ENCODE peak calls at places on chromosomes 7 and 10, in seven cellular contexts. J is breast epithelium, Z is cardiac muscle cell, H is GM23248, E is SJCRH30, R is AG04450, K is testis. Y is an unnamed sample.

GRCh38 chr7:94452257-94452656 is 57.4 kb upstream of the CASD1 start:
- DNase-seq in H (no peak), R (no peak), K (no peak), J (no peak), E (peak; percentile 58), Z (no peak), Y (no peak)

GRCh38 chr7:112286294-112287086 is 80.0 kb downstream of the ZNF277 start:
- DNase-seq in K (no peak), R (no peak), Z (peak; percentile 8), H (no peak), E (peak; percentile 88), J (no peak), Y (peak; percentile 28)

GRCh38 chr7:43511769-43512515 is 71.0 kb upstream of the STK17A start:
- DNase-seq in K (no peak), R (no peak), Z (no peak), J (no peak), H (no peak), E (no peak), Y (no peak)

GRCh38 chr10:109886788-109887155 is 36.5 kb downstream of the XPNPEP1 start:
- DNase-seq in J (no peak), K (no peak), Z (no peak), E (no peak), H (no peak), R (no peak), Y (no peak)

GRCh38 chr7:101606176-101606923 is 22.7 kb downstream of the MYL10 start:
- DNase-seq in Z (no peak), J (no peak), H (no peak), R (no peak), K (no peak), E (no peak), Y (no peak)

GRCh38 chr7:92781117-92781720 is 55.2 kb downstream of the CDK6 start:
- DNase-seq in K (peak; percentile 33), R (no peak), Z (peak; percentile 71), E (peak; percentile 57), H (no peak), J (no peak), Y (peak; percentile 85)

GRCh38 chr10:5983813-5984212 is 6.5 kb upstream of the IL15RA start:
- DNase-seq in Z (no peak), H (no peak), E (no peak), J (no peak), K (no peak), R (no peak), Y (no peak)

GRCh38 chr10:130358981-130359650 is 222.9 kb downstream of the GLRX3 start:
- DNase-seq in Z (no peak), R (no peak), E (no peak), K (no peak), H (no peak), J (no peak), Y (no peak)

GRCh38 chr10:127243490-127244272 is 47.3 kb upstream of the INSYN2A start:
- DNase-seq in J (no peak), Z (peak; percentile 52), H (peak; percentile 44), R (no peak), E (peak; percentile 23), K (peak; percentile 62), Y (peak; percentile 41)

GRCh38 chr10:4195214-4195613 is 410.2 kb upstream of the KLF6 start:
- DNase-seq in H (peak; percentile 64), R (peak; percentile 20), J (no peak), K (no peak), E (no peak), Z (no peak), Y (no peak)

GRCh38 chr7:116465125-116465524 is 34.4 kb upstream of the CAV2 start:
- DNase-seq in K (no peak), Z (no peak), J (no peak), E (no peak), R (no peak), H (no peak), Y (no peak)

GRCh38 chr10:125193306-125193877 is 33.0 kb upstream of the CTBP2 start:
- DNase-seq in R (no peak), K (no peak), Z (no peak), J (no peak), H (no peak), E (no peak), Y (no peak)

GRCh38 chr7:46071601-46072000 is 150.5 kb upstream of the IGFBP3 start:
- DNase-seq in K (no peak), Z (peak; percentile 31), R (no peak), E (no peak), H (peak; percentile 34), J (no peak), Y (no peak)

GRCh38 chr7:158388928-158389327 is 198.7 kb downstream of the PTPRN2 start:
- DNase-seq in E (no peak), Z (no peak), R (no peak), H (no peak), J (no peak), K (no peak), Y (no peak)

GRCh38 chr7:151053091-151053490 is 4.6 kb downstream of the CDK5 start:
- DNase-seq in H (no peak), Z (no peak), J (no peak), E (no peak), R (no peak), K (no peak), Y (no peak)

GRCh38 chr7:24971333-24972165 is 8.4 kb downstream of the OSBPL3 start:
- DNase-seq in H (peak; percentile 90), R (peak; percentile 85), K (no peak), E (peak; percentile 89), J (peak; percentile 24), Z (peak; percentile 82), Y (peak; percentile 52)

GRCh38 chr7:30755384-30756154 is 3.6 kb downstream of the INMT start:
- DNase-seq in R (no peak), H (no peak), E (no peak), K (peak; percentile 69), Z (peak; percentile 85), J (no peak), Y (peak; percentile 87)

GRCh38 chr7:42217053-42217452 is 20.0 kb downstream of the GLI3 start:
- DNase-seq in Z (no peak), R (no peak), J (no peak), K (no peak), E (no peak), H (no peak), Y (no peak)

GRCh38 chr10:17470246-17470645 is 15.9 kb upstream of the ST8SIA6 start:
- DNase-seq in K (no peak), E (no peak), R (no peak), H (no peak), J (no peak), Z (no peak), Y (no peak)

GRCh38 chr10:17465328-17466125 is 11.1 kb upstream of the ST8SIA6 start:
- DNase-seq in E (no peak), H (no peak), K (no peak), J (no peak), Z (no peak), R (no peak), Y (no peak)

GRCh38 chr10:17460732-17461131 is 6.3 kb upstream of the ST8SIA6 start:
- DNase-seq in R (no peak), Z (no peak), H (no peak), E (no peak), J (no peak), K (no peak), Y (no peak)

DNA sequence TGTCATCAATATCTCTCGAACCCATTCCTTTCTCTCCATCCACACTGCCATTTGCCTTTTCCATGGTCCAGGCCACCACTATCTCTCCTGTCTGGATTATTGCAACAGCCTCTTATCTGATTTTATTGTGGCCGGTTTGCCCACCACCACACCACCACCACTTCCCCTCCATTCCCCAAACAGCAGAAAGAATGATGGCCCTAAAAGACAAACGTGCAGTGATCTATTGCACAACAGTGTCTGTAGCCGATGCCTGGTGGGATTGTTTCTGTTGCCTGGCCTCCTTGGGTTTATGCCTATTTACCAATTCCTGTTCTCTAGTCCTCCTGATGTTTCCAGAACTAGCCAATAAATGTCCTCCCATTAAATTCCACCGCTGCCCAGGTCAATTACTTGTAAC is 10.2 kb upstream of the ST8SIA6 start:
- DNase-seq in K (no peak), J (no peak), Z (no peak), H (no peak), R (no peak), E (no peak), Y (no peak)
- H3K4me3 ChIP-seq in K (no peak overlapping the region), J (no peak overlapping the region), Z (no peak overlapping the region), H (no peak overlapping the region), R (no peak overlapping the region), E (no peak overlapping the region), Y (no peak overlapping the region)

DNA sequence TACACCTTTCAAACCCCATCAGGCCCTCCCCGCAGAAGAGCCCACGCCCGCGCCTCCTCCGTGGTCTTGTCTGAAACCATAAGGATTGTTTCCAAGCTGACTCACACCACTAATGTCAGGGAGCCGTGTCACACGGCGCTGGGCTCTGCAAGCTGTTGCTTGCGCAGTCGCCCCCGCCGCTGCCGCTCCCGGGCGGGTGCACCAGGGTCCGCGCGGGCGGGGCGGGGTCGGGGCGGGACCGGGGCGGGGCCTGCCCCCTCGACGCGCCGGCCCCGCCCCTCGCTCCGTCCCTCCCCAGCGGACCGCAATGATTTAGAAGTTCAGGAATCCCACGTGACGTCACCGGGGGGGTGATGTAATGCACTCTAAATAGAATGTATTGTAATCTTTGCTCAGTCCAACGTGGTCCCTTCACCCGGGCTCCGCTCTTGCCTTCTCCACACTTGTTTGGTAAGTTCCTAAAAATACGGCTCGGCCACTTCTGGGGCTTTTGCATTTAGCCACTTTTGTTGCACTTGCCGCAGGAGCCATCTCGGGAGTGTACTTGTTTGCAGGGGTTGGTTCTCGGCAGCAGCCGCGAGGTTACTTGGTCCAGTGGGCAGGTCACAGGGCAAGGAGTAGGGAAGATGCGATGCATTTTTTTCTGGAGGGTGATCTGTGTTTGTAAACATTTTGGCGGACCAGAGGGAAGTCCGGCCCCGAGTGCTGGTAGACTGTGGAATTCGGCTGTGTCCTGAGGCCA is 3.2 kb upstream of the CREB5 start:
- DNase-seq in Z (peak; percentile 97), K (peak; percentile 93), E (peak; percentile 98), J (peak; percentile 96), R (peak; percentile 97), H (peak; percentile 99), Y (peak; percentile 90)
- H3K27me3 ChIP-seq in Z (peaks cover 65% of the 10 kb centered on the region), K (no peaks in the 10 kb centered on the region), E (no peaks in the 10 kb centered on the region), J (peaks cover 24% of the 10 kb centered on the region), R (no peaks in the 10 kb centered on the region), H (no peaks in the 10 kb centered on the region), Y (peaks cover 50% of the 10 kb centered on the region)

GRCh38 chr10:114044251-114045070 is 795 bp downstream of the ADRB1 start:
- DNase-seq in Z (no peak), R (no peak), E (no peak), K (no peak), H (no peak), J (no peak), Y (no peak)
- H3K4me3 ChIP-seq in Z (peak overlapping the region; percentile 75), R (no peak overlapping the region), E (peak overlapping the region; percentile 63), K (peak overlapping the region; percentile 38), H (no peak overlapping the region), J (peak overlapping the region; percentile 56), Y (no peak overlapping the region)

GRCh38 chr7:107659666-107660065 is 962 bp upstream of the SLC26A4 start:
- DNase-seq in Z (peak; percentile 83), J (no peak), H (peak; percentile 86), R (peak; percentile 36), E (no peak), K (no peak), Y (no peak)

GRCh38 chr7:107660381-107661080 is at the start of gene SLC26A4:
- DNase-seq in J (no peak), Z (peak; percentile 5), K (peak; percentile 15), E (peak; percentile 32), R (no peak), H (peak; percentile 16), Y (no peak)

GRCh38 chr7:107663196-107663595 is 2.6 kb downstream of the SLC26A4 start:
- DNase-seq in H (no peak), R (no peak), J (no peak), Z (no peak), E (no peak), K (no peak), Y (no peak)

GRCh38 chr7:107661081-107661864 is 645 bp downstream of the SLC26A4 start:
- DNase-seq in K (peak; percentile 72), R (no peak), J (peak; percentile 32), H (peak; percentile 74), E (peak; percentile 14), Z (peak; percentile 65), Y (peak; percentile 73)

GRCh38 chr7:107661865-107662379 is 1.3 kb downstream of the SLC26A4 start:
- DNase-seq in R (no peak), Z (no peak), H (no peak), E (no peak), J (no peak), K (no peak), Y (no peak)
- H3K27me3 ChIP-seq in R (peaks cover 16% of the 10 kb centered on the region), Z (peaks cover 99% of the 10 kb centered on the region), H (peaks cover 30% of the 10 kb centered on the region), E (no peaks in the 10 kb centered on the region), J (peaks cover 23% of the 10 kb centered on the region), K (no peaks in the 10 kb centered on the region), Y (peaks cover 25% of the 10 kb centered on the region)